ENCODE peak calls at places on chromosomes 11 and 22, in ten cellular contexts. E is aorta; J is NAMALWA; Z is AG04450; D is activated CD8-positive, alpha-beta memory T cell treated with anti-CD3 and anti-CD28 coated beads for 24 hours; I is esophagus muscularis mucosa; H is myocyte; L is NCI-H460; N is PC-3; V is GM13977. K is an unnamed sample.
A peak's percentile ranks its signal among the peaks of the same experiment; 100 is the strongest.

GRCh38 chr11:66858186-66858938 is 1.5 kb downstream of the LRFN4 start:
- DNase-seq in E (no peak), J (no peak), Z (no peak), D (no peak), I (no peak), H (no peak), L (no peak), N (no peak), V (no peak), K (no peak)

GRCh38 chr22:24335529-24335928 is 64.9 kb downstream of the SPECC1L start:
- DNase-seq in E (no peak), J (no peak), Z (no peak), D (no peak), I (no peak), H (no peak), L (no peak), N (no peak), V (no peak), K (no peak)

GRCh38 chr11:71988050-71988449 is 10.7 kb upstream of the IL18BP start:
- DNase-seq in E (no peak), J (no peak), Z (peak; percentile 59), D (no peak), I (no peak), H (no peak), L (no peak), N (peak; percentile 41), V (no peak), K (no peak)

GRCh38 chr11:15937601-15938361 is 418.6 kb downstream of the SOX6 start:
- DNase-seq in E (no peak), J (no peak), Z (peak; percentile 13), D (no peak), I (peak; percentile 86), H (no peak), L (no peak), N (no peak), V (no peak), K (no peak)

GRCh38 chr11:126929186-126930085 is 71.1 kb downstream of the KIRREL3 start:
- DNase-seq in E (no peak), J (no peak), Z (no peak), D (no peak), I (no peak), H (no peak), L (no peak), N (no peak), V (no peak), K (no peak)

GRCh38 chr22:26043031-26043430 is 126.2 kb upstream of the SEZ6L start:
- DNase-seq in E (no peak), J (no peak), Z (no peak), D (no peak), I (no peak), H (peak; percentile 17), L (no peak), N (no peak), V (no peak), K (no peak)

GRCh38 chr22:49566141-49566541 is 261.5 kb downstream of the BRD1 start:
- DNase-seq in E (no peak), J (no peak), Z (no peak), D (no peak), I (no peak), H (no peak), L (no peak), N (no peak), V (no peak), K (no peak)

GRCh38 chr11:5631969-5632635 is 7.3 kb downstream of the TRIM34 start:
- DNase-seq in E (no peak), J (peak; percentile 49), Z (no peak), D (no peak), I (no peak), H (peak; percentile 22), L (no peak), N (no peak), V (peak; percentile 66), K (no peak)

GRCh38 chr11:116871248-116871647 is 33.8 kb upstream of the APOA1 start:
- DNase-seq in E (no peak), J (no peak), Z (no peak), D (no peak), I (no peak), H (peak; percentile 90), L (no peak), N (peak; percentile 92), V (no peak), K (no peak)

GRCh38 chr11:109785714-109786113 is 307.5 kb upstream of the ZC3H12C start:
- DNase-seq in E (no peak), J (no peak), Z (no peak), D (no peak), I (no peak), H (no peak), L (no peak), N (peak; percentile 24), V (no peak), K (no peak)

GRCh38 chr11:530960-531825 is 4.2 kb downstream of the HRAS start:
- DNase-seq in E (peak; percentile 72), J (no peak), Z (no peak), D (no peak), I (no peak), H (no peak), L (no peak), N (no peak), V (no peak), K (no peak)

GRCh38 chr11:67053896-67054850 is 2.5 kb upstream of the RHOD start:
- DNase-seq in E (peak; percentile 85), J (peak; percentile 62), Z (no peak), D (peak; percentile 70), I (no peak), H (peak; percentile 40), L (peak; percentile 52), N (peak; percentile 72), V (peak; percentile 87), K (peak; percentile 69)

GRCh38 chr11:91846664-91847063 is 378.0 kb upstream of the FAT3 start:
- DNase-seq in E (no peak), J (no peak), Z (no peak), D (no peak), I (no peak), H (no peak), L (no peak), N (no peak), V (no peak), K (no peak)

GRCh38 chr22:19889951-19890350 is 35.3 kb upstream of the GNB1L start:
- DNase-seq in E (peak; percentile 63), J (no peak), Z (no peak), D (peak; percentile 75), I (no peak), H (no peak), L (no peak), N (no peak), V (no peak), K (no peak)

GRCh38 chr11:131760191-131760951 is 390.0 kb downstream of the NTM start:
- DNase-seq in E (no peak), J (no peak), Z (no peak), D (no peak), I (peak; percentile 47), H (peak; percentile 72), L (no peak), N (no peak), V (no peak), K (no peak)

GRCh38 chr11:133520707-133521106 is 11.6 kb downstream of the OPCML start:
- DNase-seq in E (no peak), J (no peak), Z (no peak), D (no peak), I (no peak), H (no peak), L (no peak), N (no peak), V (no peak), K (no peak)

GRCh38 chr22:19719055-19719482 is 4.3 kb upstream of the GP1BB start:
- DNase-seq in E (peak; percentile 85), J (no peak), Z (no peak), D (no peak), I (no peak), H (no peak), L (no peak), N (no peak), V (no peak), K (no peak)

GRCh38 chr11:134362192-134362901 is 30.6 kb downstream of the GLB1L2 start:
- DNase-seq in E (peak; percentile 69), J (no peak), Z (no peak), D (no peak), I (no peak), H (no peak), L (no peak), N (no peak), V (no peak), K (no peak)

GRCh38 chr22:24486501-24486921 is 8.6 kb upstream of the UPB1 start:
- DNase-seq in E (no peak), J (no peak), Z (no peak), D (no peak), I (no peak), H (no peak), L (no peak), N (peak; percentile 78), V (peak; percentile 55), K (no peak)

GRCh38 chr22:48702573-48703264 is 1125.0 kb downstream of the BRD1 start:
- DNase-seq in E (peak; percentile 67), J (no peak), Z (no peak), D (no peak), I (no peak), H (no peak), L (peak; percentile 79), N (no peak), V (no peak), K (no peak)

GRCh38 chr11:73147771-73148681 is 5.9 kb upstream of the FCHSD2 start:
- DNase-seq in E (no peak), J (no peak), Z (no peak), D (no peak), I (no peak), H (peak; percentile 99), L (no peak), N (no peak), V (no peak), K (no peak)

GRCh38 chr22:38718414-38718813 is 12.7 kb downstream of the GTPBP1 start:
- DNase-seq in E (peak; percentile 89), J (no peak), Z (no peak), D (no peak), I (no peak), H (peak; percentile 88), L (peak; percentile 41), N (peak; percentile 85), V (no peak), K (peak; percentile 84)

GRCh38 chr11:110362916-110363574 is 66.6 kb upstream of the RDX start:
- DNase-seq in E (no peak), J (no peak), Z (no peak), D (no peak), I (peak; percentile 62), H (peak; percentile 85), L (peak; percentile 34), N (peak; percentile 72), V (no peak), K (no peak)

GRCh38 chr11:92227954-92228935 is 3.6 kb downstream of the FAT3 start:
- DNase-seq in E (no peak), J (no peak), Z (no peak), D (no peak), I (no peak), H (peak; percentile 79), L (no peak), N (no peak), V (no peak), K (no peak)

GRCh38 chr11:111166655-111167054 is 78.9 kb upstream of the POU2AF2 start:
- DNase-seq in E (no peak), J (no peak), Z (no peak), D (no peak), I (no peak), H (no peak), L (no peak), N (no peak), V (no peak), K (no peak)

GRCh38 chr11:110430267-110431211 is 791 bp downstream of the FDX1 start:
- DNase-seq in E (peak; percentile 83), J (peak; percentile 60), Z (no peak), D (peak; percentile 75), I (no peak), H (peak; percentile 40), L (no peak), N (peak; percentile 30), V (peak; percentile 20), K (peak; percentile 75)

GRCh38 chr22:27174970-27175369 is 517.6 kb downstream of the MIAT start:
- DNase-seq in E (no peak), J (no peak), Z (no peak), D (no peak), I (no peak), H (no peak), L (no peak), N (no peak), V (no peak), K (no peak)

GRCh38 chr11:131392528-131393255 is 22.3 kb downstream of the NTM start:
- DNase-seq in E (no peak), J (peak; percentile 10), Z (no peak), D (no peak), I (no peak), H (peak; percentile 28), L (peak; percentile 18), N (peak; percentile 9), V (no peak), K (no peak)